ENCODE peak calls at places on chromosomes 3 and 15, in seven cellular contexts. One of them, this sample, is unnamed. For H3K9me2, the result is how much of the 10 kb centered on the place peaks cover.

GRCh38 chr3:187016639-187017345 is 86.5 kb downstream of the ST6GAL1 start:
- DNase-seq in hepatocyte: peak
- DNase-seq in OCI-LY7: peak
- DNase-seq in GM23338: no peak
- DNase-seq in MM.1S: no peak
- DNase-seq in PC-3: peak
- DNase-seq in HCT116: no peak
- DNase-seq in this sample: no peak

GRCh38 chr3:89617706-89618105 is 510.3 kb downstream of the EPHA3 start:
- DNase-seq in hepatocyte: no peak
- DNase-seq in OCI-LY7: no peak
- DNase-seq in GM23338: no peak
- DNase-seq in MM.1S: no peak
- DNase-seq in PC-3: no peak
- DNase-seq in HCT116: no peak
- DNase-seq in this sample: no peak

GRCh38 chr15:88974392-88974791 is 61.2 kb upstream of the MFGE8 start:
- DNase-seq in hepatocyte: peak
- DNase-seq in OCI-LY7: no peak
- DNase-seq in GM23338: no peak
- DNase-seq in MM.1S: no peak
- DNase-seq in PC-3: peak
- DNase-seq in HCT116: no peak
- DNase-seq in this sample: no peak

GRCh38 chr3:42376397-42376798 is 34.0 kb downstream of the LYZL4 start:
- DNase-seq in hepatocyte: peak
- DNase-seq in OCI-LY7: no peak
- DNase-seq in GM23338: no peak
- DNase-seq in MM.1S: no peak
- DNase-seq in PC-3: peak
- DNase-seq in HCT116: peak
- DNase-seq in this sample: peak

GRCh38 chr3:140308535-140308934 is 369.3 kb upstream of the TRIM42 start:
- DNase-seq in hepatocyte: no peak
- DNase-seq in OCI-LY7: no peak
- DNase-seq in GM23338: no peak
- DNase-seq in MM.1S: no peak
- DNase-seq in PC-3: no peak
- DNase-seq in HCT116: no peak
- DNase-seq in this sample: no peak

GRCh38 chr15:78943692-78944091 is 1.2 kb downstream of the CTSH start:
- DNase-seq in hepatocyte: peak
- DNase-seq in OCI-LY7: no peak
- DNase-seq in GM23338: peak
- DNase-seq in MM.1S: no peak
- DNase-seq in PC-3: no peak
- DNase-seq in HCT116: no peak
- DNase-seq in this sample: peak

GRCh38 chr3:149314807-149315578 is 18.4 kb downstream of the TM4SF18 start:
- DNase-seq in hepatocyte: peak
- DNase-seq in OCI-LY7: no peak
- DNase-seq in GM23338: no peak
- DNase-seq in MM.1S: no peak
- DNase-seq in PC-3: peak
- DNase-seq in HCT116: no peak
- DNase-seq in this sample: peak

GRCh38 chr15:66193066-66193465 is 60.5 kb downstream of the MEGF11 start:
- DNase-seq in hepatocyte: no peak
- DNase-seq in OCI-LY7: no peak
- DNase-seq in GM23338: no peak
- DNase-seq in MM.1S: no peak
- DNase-seq in PC-3: peak
- DNase-seq in HCT116: no peak
- DNase-seq in this sample: no peak

GRCh38 chr15:101178414-101178813 is 73.4 kb downstream of the CHSY1 start:
- DNase-seq in hepatocyte: no peak
- DNase-seq in OCI-LY7: no peak
- DNase-seq in GM23338: no peak
- DNase-seq in MM.1S: no peak
- DNase-seq in PC-3: no peak
- DNase-seq in HCT116: no peak
- DNase-seq in this sample: no peak

GRCh38 chr15:48913141-48913540 is 35.2 kb downstream of the EID1 start:
- DNase-seq in hepatocyte: peak
- DNase-seq in OCI-LY7: no peak
- DNase-seq in GM23338: no peak
- DNase-seq in MM.1S: no peak
- DNase-seq in PC-3: peak
- DNase-seq in HCT116: no peak
- DNase-seq in this sample: no peak

GRCh38 chr15:80455668-80456442 is 51.7 kb downstream of the ARNT2 start:
- DNase-seq in hepatocyte: peak
- DNase-seq in OCI-LY7: peak
- DNase-seq in GM23338: peak
- DNase-seq in MM.1S: peak
- DNase-seq in PC-3: peak
- DNase-seq in HCT116: peak
- DNase-seq in this sample: peak

GRCh38 chr3:148079370-148079769 is 618.3 kb upstream of the AGTR1 start:
- DNase-seq in hepatocyte: no peak
- DNase-seq in OCI-LY7: no peak
- DNase-seq in GM23338: peak
- DNase-seq in MM.1S: no peak
- DNase-seq in PC-3: no peak
- DNase-seq in HCT116: no peak
- DNase-seq in this sample: no peak

GRCh38 chr3:140244893-140245292 is 309.9 kb downstream of the CLSTN2 start:
- DNase-seq in hepatocyte: no peak
- DNase-seq in OCI-LY7: no peak
- DNase-seq in GM23338: no peak
- DNase-seq in MM.1S: no peak
- DNase-seq in PC-3: no peak
- DNase-seq in HCT116: no peak
- DNase-seq in this sample: no peak

GRCh38 chr3:13152826-13153710 is 79.8 kb upstream of the IQSEC1 start:
- DNase-seq in hepatocyte: no peak
- DNase-seq in OCI-LY7: no peak
- DNase-seq in GM23338: peak
- DNase-seq in MM.1S: no peak
- DNase-seq in PC-3: no peak
- DNase-seq in HCT116: no peak
- DNase-seq in this sample: no peak

GRCh38 chr15:77038312-77039216 is 32.3 kb downstream of the TSPAN3 start:
- DNase-seq in hepatocyte: no peak
- DNase-seq in OCI-LY7: no peak
- DNase-seq in GM23338: no peak
- DNase-seq in MM.1S: no peak
- DNase-seq in PC-3: no peak
- DNase-seq in HCT116: no peak
- DNase-seq in this sample: no peak

GRCh38 chr3:49119036-49119435 is 1.6 kb downstream of the USP19 start:
- DNase-seq in hepatocyte: no peak
- DNase-seq in OCI-LY7: no peak
- DNase-seq in GM23338: no peak
- DNase-seq in MM.1S: no peak
- DNase-seq in PC-3: no peak
- DNase-seq in HCT116: no peak
- DNase-seq in this sample: no peak

GRCh38 chr3:49121244-49121671 is 635 bp upstream of the USP19 start:
- DNase-seq in hepatocyte: no peak
- DNase-seq in OCI-LY7: peak
- DNase-seq in GM23338: no peak
- DNase-seq in MM.1S: no peak
- DNase-seq in PC-3: no peak
- DNase-seq in HCT116: no peak
- DNase-seq in this sample: no peak

GRCh38 chr3:49120096-49120437 is 556 bp downstream of the USP19 start:
- DNase-seq in hepatocyte: no peak
- DNase-seq in OCI-LY7: peak
- DNase-seq in GM23338: peak
- DNase-seq in MM.1S: no peak
- DNase-seq in PC-3: no peak
- DNase-seq in HCT116: no peak
- DNase-seq in this sample: no peak

GRCh38 chr3:49120438-49121135 is at the start of gene USP19:
- DNase-seq in hepatocyte: peak
- DNase-seq in OCI-LY7: peak
- DNase-seq in GM23338: peak
- DNase-seq in MM.1S: peak
- DNase-seq in PC-3: peak
- DNase-seq in HCT116: peak
- DNase-seq in this sample: peak

GRCh38 chr3:49119439-49119838 is 1.2 kb downstream of the USP19 start:
- DNase-seq in hepatocyte: no peak
- DNase-seq in OCI-LY7: no peak
- DNase-seq in GM23338: no peak
- DNase-seq in MM.1S: no peak
- DNase-seq in PC-3: peak
- DNase-seq in HCT116: no peak
- DNase-seq in this sample: no peak
- TF ChIP-seq CTCF in hepatocyte: no peak
- TF ChIP-seq CTCF in OCI-LY7: no peak
- TF ChIP-seq CTCF in GM23338: no peak
- TF ChIP-seq CTCF in MM.1S: no peak
- TF ChIP-seq CTCF in PC-3: no peak
- TF ChIP-seq CTCF in HCT116: no peak
- TF ChIP-seq CTCF in this sample: no peak

GRCh38 chr15:73571346-73571745 is 61.8 kb downstream of the NPTN start:
- DNase-seq in hepatocyte: no peak
- DNase-seq in OCI-LY7: no peak
- DNase-seq in GM23338: no peak
- DNase-seq in MM.1S: no peak
- DNase-seq in PC-3: no peak
- DNase-seq in HCT116: no peak
- DNase-seq in this sample: no peak

GRCh38 chr15:73567022-73567421 is 66.2 kb downstream of the NPTN start:
- DNase-seq in hepatocyte: no peak
- DNase-seq in OCI-LY7: no peak
- DNase-seq in GM23338: no peak
- DNase-seq in MM.1S: no peak
- DNase-seq in PC-3: no peak
- DNase-seq in HCT116: no peak
- DNase-seq in this sample: no peak

GRCh38 chr15:73572296-73572695 is 60.9 kb downstream of the NPTN start:
- DNase-seq in hepatocyte: no peak
- DNase-seq in OCI-LY7: no peak
- DNase-seq in GM23338: no peak
- DNase-seq in MM.1S: no peak
- DNase-seq in PC-3: no peak
- DNase-seq in HCT116: no peak
- DNase-seq in this sample: no peak

GRCh38 chr15:73570355-73571032 is 62.7 kb downstream of the NPTN start:
- DNase-seq in hepatocyte: no peak
- DNase-seq in OCI-LY7: no peak
- DNase-seq in GM23338: no peak
- DNase-seq in MM.1S: no peak
- DNase-seq in PC-3: no peak
- DNase-seq in HCT116: no peak
- DNase-seq in this sample: no peak

GRCh38 chr15:73568881-73569280 is 64.3 kb downstream of the NPTN start:
- DNase-seq in hepatocyte: no peak
- DNase-seq in OCI-LY7: no peak
- DNase-seq in GM23338: no peak
- DNase-seq in MM.1S: no peak
- DNase-seq in PC-3: no peak
- DNase-seq in HCT116: no peak
- DNase-seq in this sample: no peak
- H3K9me2 ChIP-seq in hepatocyte: under half
- H3K9me2 ChIP-seq in OCI-LY7: under half
- H3K9me2 ChIP-seq in GM23338: under half
- H3K9me2 ChIP-seq in MM.1S: under half
- H3K9me2 ChIP-seq in PC-3: under half
- H3K9me2 ChIP-seq in HCT116: under half
- H3K9me2 ChIP-seq in this sample: under half

GRCh38 chr3:132660745-132661067 is 577 bp downstream of the UBA5 start:
- DNase-seq in hepatocyte: no peak
- DNase-seq in OCI-LY7: no peak
- DNase-seq in GM23338: no peak
- DNase-seq in MM.1S: peak
- DNase-seq in PC-3: peak
- DNase-seq in HCT116: peak
- DNase-seq in this sample: no peak

GRCh38 chr3:132659370-132660055 is at the start of gene ACAD11:
- DNase-seq in hepatocyte: peak
- DNase-seq in OCI-LY7: peak
- DNase-seq in GM23338: peak
- DNase-seq in MM.1S: peak
- DNase-seq in PC-3: peak
- DNase-seq in HCT116: peak
- DNase-seq in this sample: peak

GRCh38 chr3:132660056-132660744 is at the start of gene UBA5:
- DNase-seq in hepatocyte: peak
- DNase-seq in OCI-LY7: peak
- DNase-seq in GM23338: peak
- DNase-seq in MM.1S: peak
- DNase-seq in PC-3: peak
- DNase-seq in HCT116: peak
- DNase-seq in this sample: peak

GRCh38 chr3:132661120-132661519 is 991 bp downstream of the UBA5 start:
- DNase-seq in hepatocyte: peak
- DNase-seq in OCI-LY7: peak
- DNase-seq in GM23338: no peak
- DNase-seq in MM.1S: peak
- DNase-seq in PC-3: no peak
- DNase-seq in HCT116: no peak
- DNase-seq in this sample: no peak

DNA sequence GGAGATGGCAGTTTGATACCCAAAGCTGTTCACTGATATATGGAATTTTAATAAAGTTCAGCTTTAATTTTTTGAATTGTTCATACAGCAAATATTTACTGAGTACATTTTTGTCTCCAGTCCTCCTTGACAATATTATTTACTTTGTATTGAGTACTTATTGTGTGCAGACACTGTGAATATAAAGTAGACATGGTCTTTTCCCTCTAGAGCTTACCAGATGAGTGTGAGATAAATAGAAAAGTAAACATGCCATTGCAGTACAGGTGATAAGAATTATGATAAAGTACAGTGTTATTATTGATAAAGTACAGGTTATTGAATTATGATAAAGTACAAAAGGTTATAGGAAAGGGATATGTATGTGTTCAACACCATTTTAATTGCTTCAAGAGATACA is 2.1 kb downstream of the UBA5 start:
- DNase-seq in hepatocyte: no peak
- DNase-seq in OCI-LY7: no peak
- DNase-seq in GM23338: no peak
- DNase-seq in MM.1S: no peak
- DNase-seq in PC-3: peak
- DNase-seq in HCT116: no peak
- DNase-seq in this sample: no peak
- H3K4me3 ChIP-seq in hepatocyte: peak
- H3K4me3 ChIP-seq in OCI-LY7: peak
- H3K4me3 ChIP-seq in GM23338: peak
- H3K4me3 ChIP-seq in MM.1S: no peak
- H3K4me3 ChIP-seq in PC-3: peak
- H3K4me3 ChIP-seq in HCT116: no peak
- H3K4me3 ChIP-seq in this sample: peak

DNA sequence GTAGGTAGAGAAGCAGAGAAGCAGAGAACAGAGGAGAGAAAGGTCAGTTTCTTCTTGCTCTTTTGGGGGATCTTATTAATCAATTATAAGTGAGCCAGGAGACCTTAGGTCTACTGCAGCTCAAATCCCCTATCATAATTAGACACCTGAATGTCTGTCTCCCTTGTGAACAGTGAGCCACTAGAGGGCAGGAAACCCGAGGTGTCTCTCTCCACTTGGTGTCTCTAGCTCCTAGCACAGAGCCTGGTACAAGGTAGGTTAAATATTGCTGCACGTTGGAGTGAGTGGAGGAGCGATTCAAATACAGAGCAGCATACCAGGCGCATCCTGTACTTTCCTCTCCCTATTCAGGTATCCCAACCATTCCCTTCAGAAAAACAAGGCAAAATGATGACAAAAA is 2.0 kb upstream of the ST8SIA2 start:
- DNase-seq in hepatocyte: peak
- DNase-seq in OCI-LY7: peak
- DNase-seq in GM23338: peak
- DNase-seq in MM.1S: peak
- DNase-seq in PC-3: peak
- DNase-seq in HCT116: peak
- DNase-seq in this sample: peak
- TF ChIP-seq CTCF in hepatocyte: peak
- TF ChIP-seq CTCF in OCI-LY7: peak
- TF ChIP-seq CTCF in GM23338: peak
- TF ChIP-seq CTCF in MM.1S: peak
- TF ChIP-seq CTCF in PC-3: peak
- TF ChIP-seq CTCF in HCT116: peak
- TF ChIP-seq CTCF in this sample: peak

This sample was measured in PC-9.